ENCODE peak calls at places on chromosome 22, in four cellular contexts. T, V, C and F are unnamed samples.

GRCh38 chr22:31830721-31831070 is 76.9 kb downstream of the DEPDC5 start:
- DNase-seq in T (no peak), V (no peak), C (no peak), F (no peak)

GRCh38 chr22:31179345-31179744 is 19.4 kb downstream of the RNF185 start:
- DNase-seq in T (no peak), V (no peak), C (peak; percentile 60), F (no peak)

GRCh38 chr22:37304595-37305343 is 22.5 kb downstream of the CYTH4 start:
- DNase-seq in T (peak; percentile 29), V (peak; percentile 58), C (no peak), F (no peak)

GRCh38 chr22:48548391-48548790 is 1279.3 kb downstream of the BRD1 start:
- DNase-seq in T (no peak), V (no peak), C (no peak), F (no peak)

GRCh38 chr22:47626428-47627390 is 864.3 kb downstream of the TBC1D22A start:
- DNase-seq in T (no peak), V (no peak), C (no peak), F (no peak)

GRCh38 chr22:37547249-37547741 is 13.0 kb upstream of the CDC42EP1 start:
- DNase-seq in T (peak; percentile 52), V (no peak), C (no peak), F (no peak)

GRCh38 chr22:39522567-39523300 is 2.4 kb downstream of the ATF4 start:
- DNase-seq in T (peak; percentile 72), V (no peak), C (no peak), F (no peak)

GRCh38 chr22:29705651-29706050 is 14.2 kb upstream of the CABP7 start:
- DNase-seq in T (no peak), V (no peak), C (no peak), F (no peak)

GRCh38 chr22:35846804-35847203 is 129.1 kb downstream of the APOL5 start:
- DNase-seq in T (no peak), V (no peak), C (no peak), F (no peak)

GRCh38 chr22:47309476-47309875 is 547.0 kb downstream of the TBC1D22A start:
- DNase-seq in T (no peak), V (no peak), C (no peak), F (no peak)

GRCh38 chr22:40258463-40259046 is 80.8 kb downstream of the TNRC6B start:
- DNase-seq in T (no peak), V (no peak), C (no peak), F (no peak)

GRCh38 chr22:44024288-44024908 is at the start of gene PARVB:
- DNase-seq in T (peak; percentile 28), V (peak; percentile 55), C (peak; percentile 48), F (no peak)

GRCh38 chr22:44347549-44347948 is 34.8 kb upstream of the SHISAL1 start:
- DNase-seq in T (no peak), V (no peak), C (no peak), F (no peak)

GRCh38 chr22:36365020-36365411 is 22.8 kb downstream of the MYH9 start:
- DNase-seq in T (peak; percentile 90), V (peak; percentile 83), C (peak; percentile 72), F (peak; percentile 87)

GRCh38 chr22:30868663-30869385 is 99.8 kb downstream of the MORC2 start:
- DNase-seq in T (no peak), V (no peak), C (no peak), F (no peak)

GRCh38 chr22:45678961-45679912 is 7.6 kb downstream of the ATXN10 start:
- DNase-seq in T (no peak), V (peak; percentile 41), C (no peak), F (peak; percentile 76)

GRCh38 chr22:27090595-27090994 is 433.2 kb downstream of the MIAT start:
- DNase-seq in T (no peak), V (no peak), C (no peak), F (no peak)

GRCh38 chr22:26756675-26757293 is 99.4 kb downstream of the MIAT start:
- DNase-seq in T (peak; percentile 65), V (peak; percentile 38), C (peak; percentile 54), F (no peak)

GRCh38 chr22:29702931-29703594 is 16.7 kb upstream of the CABP7 start:
- DNase-seq in T (no peak), V (peak; percentile 40), C (no peak), F (no peak)

GRCh38 chr22:29340566-29340965 is 25.1 kb upstream of the RASL10A start:
- DNase-seq in T (no peak), V (no peak), C (no peak), F (no peak)

GRCh38 chr22:21568207-21569075 is 927 bp downstream of the UBE2L3 start:
- DNase-seq in T (peak; percentile 49), V (peak; percentile 57), C (peak; percentile 29), F (no peak)

GRCh38 chr22:35227248-35227647 is 30.0 kb upstream of the HMGXB4 start:
- DNase-seq in T (no peak), V (peak; percentile 50), C (no peak), F (no peak)

DNA sequence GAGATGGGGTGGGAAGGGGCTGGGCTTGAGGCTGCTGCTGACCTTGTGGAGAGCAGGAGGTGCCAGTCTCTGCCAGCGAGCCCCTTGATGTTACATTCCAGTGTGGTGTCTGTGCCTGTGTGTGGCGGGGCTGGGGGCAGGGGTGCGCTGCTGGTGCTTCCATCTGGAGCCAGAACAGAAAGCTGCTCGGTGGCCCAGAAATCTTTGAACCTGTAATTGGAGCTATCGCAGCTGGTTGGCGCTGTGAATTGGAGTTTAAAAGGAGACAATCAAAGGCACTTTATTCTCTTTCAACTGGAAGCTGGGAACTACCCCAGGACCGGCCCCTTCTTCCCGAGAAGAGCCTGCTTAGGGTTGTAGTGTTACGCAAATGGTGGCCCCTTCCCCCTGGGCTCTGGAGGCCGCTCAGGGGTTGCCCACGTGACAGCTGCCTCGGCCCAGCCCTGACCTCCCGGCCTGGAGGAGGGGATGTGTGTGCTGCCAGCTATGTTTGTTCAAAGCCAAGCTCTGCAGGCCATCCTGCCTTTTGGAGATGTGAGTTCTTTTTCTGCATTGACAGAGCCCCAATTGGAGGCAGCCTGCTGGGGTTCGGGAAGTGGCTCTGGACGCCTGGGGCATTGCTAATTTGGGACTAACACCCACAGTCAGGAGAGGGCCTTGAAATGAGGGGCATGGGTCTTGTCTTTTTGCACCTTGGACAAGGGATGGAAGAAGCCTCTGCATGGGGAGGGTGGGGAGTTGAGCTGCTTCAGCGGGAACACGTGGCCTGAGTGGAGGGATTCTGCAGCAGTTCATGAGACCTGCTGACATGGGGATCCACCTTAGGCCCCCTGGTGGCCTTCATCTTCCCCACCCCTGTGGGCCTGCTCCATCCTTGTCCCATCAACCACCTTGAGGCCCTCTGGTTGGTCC is 14.0 kb upstream of the ARSA start:
- DNase-seq in T (peak; percentile 75), V (peak; percentile 19), C (peak; percentile 74), F (no peak)
- TF ChIP-seq CTCF in T (peak; percentile 53), V (peak; percentile 16), C (peak; percentile 40), F (peak; percentile 26)

GRCh38 chr22:33864723-33865130 is 55.5 kb downstream of the LARGE1 start:
- DNase-seq in T (peak; percentile 44), V (peak; percentile 85), C (peak; percentile 43), F (no peak)

GRCh38 chr22:33866521-33866920 is 53.8 kb downstream of the LARGE1 start:
- DNase-seq in T (no peak), V (no peak), C (no peak), F (no peak)

GRCh38 chr22:33865996-33866395 is 54.3 kb downstream of the LARGE1 start:
- DNase-seq in T (no peak), V (no peak), C (no peak), F (no peak)

GRCh38 chr22:33865248-33865647 is 55.0 kb downstream of the LARGE1 start:
- DNase-seq in T (no peak), V (peak; percentile 20), C (no peak), F (no peak)

DNA sequence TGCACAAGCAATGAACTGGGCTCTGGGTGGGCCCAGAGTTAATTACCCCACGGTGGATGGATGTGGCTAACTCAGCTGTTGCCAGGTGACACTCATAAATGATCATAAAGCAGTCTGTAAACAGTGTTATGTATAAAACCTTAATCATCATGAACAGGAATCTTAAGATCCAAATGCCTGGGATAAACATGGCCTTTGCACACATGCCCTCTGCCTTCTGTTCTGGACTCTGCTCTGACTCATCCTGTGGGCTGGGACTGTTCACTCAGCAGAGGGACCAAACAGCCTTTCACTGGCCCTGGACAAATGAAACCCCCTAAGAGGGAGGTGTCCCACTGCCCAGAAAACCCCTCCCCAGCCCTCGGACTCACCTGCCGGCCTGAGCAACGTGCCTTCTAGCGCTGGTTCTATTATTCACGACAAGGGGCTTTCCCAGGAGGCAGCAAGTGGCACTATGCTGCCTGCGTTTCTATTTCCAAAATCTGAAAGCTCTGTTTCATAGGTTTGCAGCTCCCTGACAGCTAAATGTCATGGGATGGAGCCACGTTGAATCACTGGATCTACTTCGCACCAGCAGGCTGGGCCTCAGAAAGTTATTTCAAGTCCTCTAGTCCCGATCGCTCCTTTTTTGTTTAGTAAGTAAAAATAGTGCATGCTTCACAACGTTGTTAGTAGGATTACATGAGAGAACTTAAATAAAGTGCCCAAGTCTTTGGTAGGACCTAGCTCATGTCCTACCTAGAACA is 53.0 kb downstream of the LARGE1 start:
- DNase-seq in T (no peak), V (peak; percentile 21), C (peak; percentile 36), F (no peak)
- H3K4me3 ChIP-seq in T (no peak overlapping the region), V (no peak overlapping the region), C (no peak overlapping the region), F (no peak overlapping the region)

GRCh38 chr22:42615092-42615859 is 593 bp upstream of the POLDIP3 start:
- DNase-seq in T (peak; percentile 99), V (peak; percentile 98), C (peak; percentile 84), F (peak; percentile 99)

GRCh38 chr22:42612336-42612735 is 2.3 kb downstream of the POLDIP3 start:
- DNase-seq in T (no peak), V (no peak), C (no peak), F (no peak)

GRCh38 chr22:42617155-42617983 is 2.7 kb upstream of the POLDIP3 start:
- DNase-seq in T (no peak), V (no peak), C (no peak), F (no peak)

GRCh38 chr22:42613869-42614268 is 814 bp downstream of the POLDIP3 start:
- DNase-seq in T (peak; percentile 28), V (peak; percentile 56), C (no peak), F (no peak)

GRCh38 chr22:42614312-42615091 is at the start of gene POLDIP3:
- DNase-seq in T (peak; percentile 99), V (peak; percentile 98), C (peak; percentile 99), F (peak; percentile 94)
- TF ChIP-seq CTCF in T (peak; percentile 24), V (no peak), C (peak; percentile 29), F (peak; percentile 26)

GRCh38 chr22:19495562-19496323 is 16.0 kb downstream of the CDC45 start:
- DNase-seq in T (peak; percentile 45), V (peak; percentile 50), C (no peak), F (no peak)

GRCh38 chr22:19490628-19491230 is 11.0 kb downstream of the CDC45 start:
- DNase-seq in T (no peak), V (no peak), C (no peak), F (no peak)

GRCh38 chr22:19494001-19494560 is 14.4 kb downstream of the CDC45 start:
- DNase-seq in T (no peak), V (no peak), C (no peak), F (no peak)

GRCh38 chr22:19494676-19495173 is 15.0 kb downstream of the CDC45 start:
- DNase-seq in T (no peak), V (no peak), C (no peak), F (no peak)

DNA sequence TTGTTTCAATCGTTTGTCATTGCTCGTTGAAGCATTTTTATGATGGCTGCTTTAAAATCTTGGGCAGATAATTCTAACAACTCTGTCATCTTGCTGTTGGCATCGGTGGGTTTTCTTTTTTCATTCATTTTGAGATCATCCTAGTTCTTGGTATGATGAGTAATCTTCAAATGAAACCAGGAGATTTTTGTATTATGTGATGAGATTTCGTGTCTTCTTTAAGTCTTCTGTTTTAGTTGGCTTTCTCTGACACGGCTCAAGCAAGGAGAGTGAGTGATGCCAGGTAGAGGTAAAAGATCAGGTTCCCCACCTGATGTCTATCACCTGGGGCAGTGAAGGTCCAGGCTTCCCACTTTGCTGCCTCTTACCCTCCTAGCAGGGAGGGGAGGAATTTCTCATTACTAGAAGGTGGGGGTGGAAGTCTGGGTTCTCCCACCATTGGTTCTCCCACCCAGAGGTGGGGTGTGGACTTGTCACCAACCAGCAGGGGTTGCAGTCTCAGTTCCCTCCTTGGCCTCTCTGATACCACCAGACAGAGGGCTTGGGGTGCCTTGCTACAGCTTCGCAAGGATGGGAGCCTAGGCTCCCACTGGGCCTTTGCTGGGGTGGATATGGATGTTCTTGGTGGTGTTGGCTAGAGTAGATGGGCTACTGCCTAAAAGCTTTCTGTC is 12.9 kb downstream of the CDC45 start:
- DNase-seq in T (no peak), V (no peak), C (no peak), F (no peak)
- H3K4me3 ChIP-seq in T (no peak overlapping the region), V (no peak overlapping the region), C (no peak overlapping the region), F (no peak overlapping the region)